ENCODE peak calls at places on chromosomes 11 and 22, in five cellular contexts. P is SK-MEL-5; E is adrenal gland; X is pancreas; L is stimulated activated CD4-positive, alpha-beta T cell treated with anti-CD3 and anti-CD28 coated beads, Interleukin-2, amount 100 ng/mL, for 48 hours. Z is an unnamed sample.

GRCh38 chr11:69526453-69526810 is 45.0 kb downstream of the LINC01488 start:
- DNase-seq in L (no peak), E (no peak), P (no peak), X (no peak), Z (no peak)

GRCh38 chr22:41380993-41381328 is 781 bp upstream of the TEF start:
- DNase-seq in X (peak; percentile 88), L (no peak), P (no peak), E (peak; percentile 90), Z (no peak)

GRCh38 chr11:93733474-93733873 is 7.8 kb downstream of the TAF1D start:
- DNase-seq in E (no peak), L (no peak), X (no peak), P (no peak), Z (no peak)

GRCh38 chr11:111309516-111309915 is 11.2 kb downstream of the POU2AF3 start:
- DNase-seq in X (no peak), E (no peak), P (no peak), L (no peak), Z (no peak)

GRCh38 chr22:28103596-28103995 is 184.5 kb upstream of the PITPNB start:
- DNase-seq in L (no peak), E (no peak), P (no peak), X (no peak), Z (no peak)

GRCh38 chr11:124762077-124762623 is at the start of gene ESAM:
- DNase-seq in L (peak; percentile 62), P (no peak), E (no peak), X (peak; percentile 56), Z (no peak)

GRCh38 chr11:118980191-118980881 is 8.8 kb downstream of the FOXR1 start:
- DNase-seq in L (no peak), E (peak; percentile 33), P (no peak), X (no peak), Z (no peak)

GRCh38 chr11:19241260-19242183 is 777 bp upstream of the E2F8 start:
- DNase-seq in E (peak; percentile 26), X (no peak), P (no peak), L (peak; percentile 47), Z (peak; percentile 44)

GRCh38 chr11:89516496-89516895 is 25.3 kb upstream of the NOX4 start:
- DNase-seq in X (no peak), E (no peak), P (no peak), L (no peak), Z (no peak)

GRCh38 chr11:15683528-15683927 is 568.8 kb downstream of the INSC start:
- DNase-seq in X (no peak), L (no peak), P (no peak), E (no peak), Z (no peak)

GRCh38 chr11:46506486-46506808 is 87.4 kb downstream of the AMBRA1 start:
- DNase-seq in X (no peak), E (no peak), P (no peak), L (no peak), Z (no peak)

GRCh38 chr11:2981130-2981529 is 11.0 kb downstream of the NAP1L4 start:
- DNase-seq in P (no peak), L (no peak), X (no peak), E (no peak), Z (no peak)

GRCh38 chr22:37331034-37331428 is 48.7 kb downstream of the CYTH4 start:
- DNase-seq in P (no peak), L (no peak), X (no peak), E (no peak), Z (no peak)

GRCh38 chr11:132373405-132374141 is 1003.2 kb downstream of the NTM start:
- DNase-seq in X (no peak), E (no peak), L (no peak), P (no peak), Z (no peak)

GRCh38 chr22:49613108-49613507 is 214.6 kb downstream of the BRD1 start:
- DNase-seq in P (no peak), E (no peak), X (no peak), L (no peak), Z (no peak)

GRCh38 chr11:62142043-62142375 is 18.2 kb downstream of the INCENP start:
- DNase-seq in E (peak; percentile 14), X (no peak), P (no peak), L (no peak), Z (no peak)

GRCh38 chr22:18998998-18999397 is 62.9 kb upstream of the PRODH start:
- DNase-seq in L (peak; percentile 13), E (no peak), X (no peak), P (peak; percentile 19), Z (peak; percentile 17)